ENCODE peak calls at places on chromosomes 13 and 19, in ten cellular contexts. M is MM.1S, R is heart left ventricle, N is IMR-90, E is fibroblast of lung, J is Peyer's patch, P is left ventricle myocardium inferior, I is heart right ventricle, Q is mammary epithelial cell, T is upper lobe of right lung. A is an unnamed sample.

GRCh38 chr13:39038569-39038898 is 278 bp downstream of the NHLRC3 start:
- DNase-seq in T (no peak), N (no peak), I (no peak), J (peak; percentile 58), R (no peak), M (peak; percentile 27), E (no peak), Q (peak; percentile 48), P (no peak), A (peak; percentile 24)

GRCh38 chr19:44985445-44985844 is 15.8 kb upstream of the RELB start:
- DNase-seq in E (no peak), N (no peak), T (no peak), P (no peak), R (no peak), I (no peak), Q (no peak), J (no peak), M (no peak), A (no peak)

GRCh38 chr13:90447735-90448103 is 899.8 kb upstream of the MIR17HG start:
- DNase-seq in P (no peak), E (peak; percentile 95), Q (peak; percentile 68), R (no peak), M (no peak), J (no peak), N (peak; percentile 63), T (no peak), I (no peak), A (no peak)

GRCh38 chr13:103277099-103277498 is 210.9 kb upstream of the SLC10A2 start:
- DNase-seq in R (no peak), T (no peak), J (no peak), I (no peak), P (no peak), Q (no peak), E (no peak), N (no peak), M (peak; percentile 70), A (no peak)

GRCh38 chr13:48318714-48319457 is 15.3 kb downstream of the RB1 start:
- DNase-seq in E (no peak), N (no peak), T (peak; percentile 71), J (no peak), M (no peak), I (peak; percentile 19), R (peak; percentile 58), P (no peak), Q (no peak), A (no peak)

GRCh38 chr13:99281811-99282263 is 23.7 kb upstream of the GPR18 start:
- DNase-seq in N (no peak), T (peak; percentile 77), M (no peak), J (peak; percentile 87), Q (no peak), I (peak; percentile 35), R (peak; percentile 76), P (peak; percentile 62), E (no peak), A (peak; percentile 5)

GRCh38 chr19:4224470-4224869 is 4.9 kb upstream of the EBI3 start:
- DNase-seq in E (no peak), R (no peak), T (no peak), P (no peak), Q (no peak), J (no peak), I (no peak), N (no peak), M (no peak), A (no peak)

GRCh38 chr13:102402292-102402691 is 444 bp upstream of the FGF14 start:
- DNase-seq in R (peak; percentile 53), I (peak; percentile 42), T (no peak), M (no peak), N (peak; percentile 39), J (peak; percentile 46), E (peak; percentile 48), P (peak; percentile 16), Q (no peak), A (peak; percentile 19)

GRCh38 chr13:67063036-67063435 is 167.1 kb downstream of the PCDH9 start:
- DNase-seq in I (no peak), P (no peak), J (no peak), R (no peak), N (no peak), Q (peak; percentile 17), T (no peak), E (peak; percentile 46), M (no peak), A (no peak)

GRCh38 chr19:13825489-13826475 is 30.5 kb downstream of the ZSWIM4 start:
- DNase-seq in R (no peak), M (no peak), Q (no peak), I (no peak), J (peak; percentile 52), P (no peak), T (no peak), N (no peak), E (no peak), A (peak; percentile 60)

GRCh38 chr13:111165611-111166010 is 50.5 kb downstream of the ARHGEF7 start:
- DNase-seq in Q (no peak), E (no peak), R (no peak), N (no peak), M (no peak), P (no peak), J (no peak), I (no peak), T (no peak), A (no peak)

GRCh38 chr19:45632468-45633196 is 6.6 kb downstream of the EML2 start:
- DNase-seq in T (peak; percentile 88), J (peak; percentile 63), Q (peak; percentile 98), P (peak; percentile 70), E (peak; percentile 93), I (peak; percentile 74), M (no peak), N (peak; percentile 89), R (peak; percentile 85), A (peak; percentile 99)

GRCh38 chr13:25862156-25862555 is 189.7 kb downstream of the SHISA2 start:
- DNase-seq in J (no peak), R (no peak), I (no peak), M (no peak), E (no peak), N (no peak), P (no peak), T (no peak), Q (no peak), A (no peak)

GRCh38 chr13:97194473-97194872 is 27.7 kb upstream of the MBNL2 start:
- DNase-seq in Q (peak; percentile 74), P (no peak), M (no peak), T (no peak), R (no peak), E (peak; percentile 87), J (no peak), I (no peak), N (peak; percentile 78), A (no peak)

GRCh38 chr19:19956431-19957075 is 55.8 kb downstream of the ZNF93 start:
- DNase-seq in J (no peak), R (no peak), P (no peak), E (no peak), I (no peak), T (no peak), Q (no peak), M (no peak), N (no peak), A (no peak)

GRCh38 chr19:47141695-47142094 is 11.1 kb downstream of the SAE1 start:
- DNase-seq in J (no peak), T (no peak), P (no peak), M (no peak), Q (no peak), I (no peak), N (no peak), E (no peak), R (no peak), A (no peak)

GRCh38 chr13:28339419-28339818 is 155.5 kb downstream of the FLT1 start:
- DNase-seq in Q (no peak), N (peak; percentile 85), R (no peak), E (peak; percentile 67), M (no peak), J (no peak), T (no peak), P (no peak), I (no peak), A (no peak)

GRCh38 chr19:56838930-56839664 is 1.4 kb downstream of the PEG3 start:
- DNase-seq in M (no peak), R (peak; percentile 95), Q (peak; percentile 32), E (peak; percentile 22), N (no peak), T (peak; percentile 92), J (peak; percentile 89), I (peak; percentile 98), P (peak; percentile 96), A (no peak)

GRCh38 chr13:41054212-41054877 is 7.0 kb upstream of the WBP4 start:
- DNase-seq in R (no peak), P (no peak), E (peak; percentile 66), J (peak; percentile 69), M (peak; percentile 58), T (no peak), I (no peak), N (peak; percentile 64), Q (peak; percentile 48), A (no peak)

GRCh38 chr19:11014403-11014911 is 53.6 kb downstream of the SMARCA4 start:
- DNase-seq in P (no peak), E (no peak), M (no peak), N (no peak), I (no peak), J (no peak), R (no peak), Q (no peak), T (no peak), A (no peak)
- H3K36me3 ChIP-seq in P (peaks cover 97% of the 10 kb centered on the region), E (peaks cover 52% of the 10 kb centered on the region), M (no peaks in the 10 kb centered on the region), N (peaks cover 81% of the 10 kb centered on the region), I (peaks cover 67% of the 10 kb centered on the region), J (no peaks in the 10 kb centered on the region), R (no peaks in the 10 kb centered on the region), Q (peaks cover 33% of the 10 kb centered on the region), T (peaks cover 97% of the 10 kb centered on the region), A (peaks cover 91% of the 10 kb centered on the region)

DNA sequence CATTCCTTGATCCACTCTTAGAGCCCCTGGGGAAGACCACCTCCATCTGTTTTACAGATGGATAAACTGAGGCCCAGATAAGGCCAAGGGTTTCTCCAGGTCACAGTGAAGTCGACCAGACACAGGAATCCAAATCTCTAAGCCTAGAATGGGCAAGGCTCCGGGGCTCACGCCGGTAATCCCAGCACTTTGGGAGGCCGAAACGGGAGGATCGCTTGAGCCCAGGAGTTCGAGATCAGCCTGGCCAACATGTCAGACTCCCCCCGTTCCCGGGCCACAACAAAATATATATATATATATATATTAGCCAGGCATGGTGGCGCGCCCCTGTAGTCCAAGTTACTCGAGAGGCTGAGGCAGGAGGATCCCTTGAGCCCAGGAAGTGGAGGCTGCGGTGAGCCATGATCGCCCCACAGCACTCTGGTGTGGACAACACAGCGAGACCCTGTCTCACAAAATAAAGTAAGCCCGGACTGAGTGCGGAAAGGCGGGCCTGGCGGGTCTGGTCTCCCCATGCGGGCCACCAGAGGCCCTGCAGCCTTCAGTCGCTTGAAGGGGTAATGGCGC is 615 bp upstream of the RPL13A start:
- DNase-seq in R (no peak), M (no peak), E (no peak), I (no peak), T (no peak), J (no peak), N (no peak), Q (no peak), P (no peak), A (no peak)
- H3K4me3 ChIP-seq in R (no peak overlapping the region), M (peak overlapping the region; percentile 35), E (no peak overlapping the region), I (no peak overlapping the region), T (peak overlapping the region; percentile 100), J (peak overlapping the region; percentile 25), N (no peak overlapping the region), Q (no peak overlapping the region), P (peak overlapping the region; percentile 98), A (peak overlapping the region; percentile 30)

GRCh38 chr19:38107129-38107528 is 116.9 kb downstream of the DPF1 start:
- DNase-seq in E (no peak), N (no peak), I (no peak), J (no peak), T (no peak), P (no peak), Q (no peak), M (no peak), R (no peak), A (no peak)
- H3K36me3 ChIP-seq in E (peaks cover 9% of the 10 kb centered on the region), N (peaks cover 36% of the 10 kb centered on the region), I (peaks cover 13% of the 10 kb centered on the region), J (no peaks in the 10 kb centered on the region), T (peaks cover 70% of the 10 kb centered on the region), P (peaks cover 86% of the 10 kb centered on the region), Q (peaks cover 7% of the 10 kb centered on the region), M (no peaks in the 10 kb centered on the region), R (no peaks in the 10 kb centered on the region), A (peaks cover 32% of the 10 kb centered on the region)

GRCh38 chr19:7874857-7875393 is 735 bp upstream of the PRR36 start:
- DNase-seq in I (no peak), M (no peak), E (no peak), Q (no peak), N (no peak), R (no peak), J (no peak), P (no peak), T (no peak), A (no peak)
- H3K4me3 ChIP-seq in I (peak overlapping the region; percentile 34), M (no peak overlapping the region), E (no peak overlapping the region), Q (no peak overlapping the region), N (no peak overlapping the region), R (peak overlapping the region; percentile 34), J (no peak overlapping the region), P (peak overlapping the region; percentile 59), T (peak overlapping the region; percentile 42), A (no peak overlapping the region)

A was measured in MG63.